ENCODE peak calls at places on chromosomes 13 and 19, in four cellular contexts. B, Z, H and U are unnamed samples.

GRCh38 chr13:100751826-100752225 is 77.2 kb upstream of the TMTC4 start:
- DNase-seq in Z (no peak), H (no peak), B (no peak), U (no peak)

GRCh38 chr13:75492389-75492788 is 10.4 kb upstream of the TBC1D4 start:
- DNase-seq in B (no peak), H (no peak), Z (no peak), U (no peak)

GRCh38 chr19:34337747-34338146 is 27.2 kb upstream of the GPI start:
- DNase-seq in Z (no peak), H (no peak), B (no peak), U (no peak)

GRCh38 chr13:29923554-29924481 is 73.4 kb upstream of the UBL3 start:
- DNase-seq in H (peak; percentile 93), B (peak; percentile 58), Z (peak; percentile 89), U (peak; percentile 58)

GRCh38 chr19:6062961-6063575 is 47.2 kb downstream of the RFX2 start:
- DNase-seq in B (no peak), H (no peak), Z (no peak), U (no peak)

GRCh38 chr19:8206147-8207087 is 2.8 kb upstream of the CERS4 start:
- DNase-seq in B (no peak), Z (no peak), H (no peak), U (no peak)

GRCh38 chr19:3494051-3494450 is 6.4 kb downstream of the DOHH start:
- DNase-seq in H (no peak), Z (no peak), B (no peak), U (no peak)

GRCh38 chr13:74372511-74372910 is 238.3 kb upstream of the KLF12 start:
- DNase-seq in H (no peak), Z (no peak), B (no peak), U (no peak)

GRCh38 chr19:23507441-23507840 is 112.2 kb upstream of the ZNF91 start:
- DNase-seq in H (no peak), B (no peak), Z (no peak), U (no peak)

GRCh38 chr13:27635256-27635655 is 13.6 kb downstream of the POLR1D start:
- DNase-seq in Z (no peak), B (no peak), H (no peak), U (no peak)

GRCh38 chr13:32010137-32010536 is 21.4 kb upstream of the FRY start:
- DNase-seq in B (no peak), Z (no peak), H (no peak), U (no peak)

GRCh38 chr19:11261431-11261901 is 858 bp downstream of the DOCK6 start:
- DNase-seq in B (no peak), H (no peak), Z (no peak), U (peak; percentile 30)

GRCh38 chr13:57633141-57633949 is 1.8 kb downstream of the PCDH17 start:
- DNase-seq in H (peak; percentile 51), Z (peak; percentile 44), B (no peak), U (no peak)

GRCh38 chr13:101144808-101145419 is 271.4 kb downstream of the NALCN start:
- DNase-seq in H (peak; percentile 66), Z (no peak), B (no peak), U (peak; percentile 29)

GRCh38 chr19:6822311-6822670 is 49.8 kb downstream of the VAV1 start:
- DNase-seq in H (no peak), B (no peak), Z (no peak), U (no peak)

GRCh38 chr13:113903361-113903760 is 39.5 kb upstream of the GAS6 start:
- DNase-seq in H (no peak), Z (no peak), B (no peak), U (no peak)

GRCh38 chr19:55251296-55252081 is 7.3 kb downstream of the PPP6R1 start:
- DNase-seq in H (peak; percentile 20), Z (no peak), B (no peak), U (peak; percentile 42)

GRCh38 chr13:39217471-39217870 is 179.2 kb downstream of the NHLRC3 start:
- DNase-seq in B (no peak), H (no peak), Z (no peak), U (no peak)

GRCh38 chr19:7654401-7654800 is 14.4 kb upstream of the RETN start:
- DNase-seq in H (no peak), Z (no peak), B (no peak), U (no peak)

GRCh38 chr13:31951215-31951678 is 80.3 kb upstream of the FRY start:
- DNase-seq in H (no peak), Z (peak; percentile 79), B (peak; percentile 48), U (peak; percentile 82)

GRCh38 chr19:40775632-40776022 is 306 bp downstream of the MIA start:
- DNase-seq in H (no peak), B (no peak), Z (no peak), U (no peak)

GRCh38 chr13:106525865-106526264 is 9.6 kb downstream of the EFNB2 start:
- DNase-seq in Z (no peak), H (no peak), B (no peak), U (no peak)

GRCh38 chr13:51240888-51241475 is 18.8 kb downstream of the FAM124A start:
- DNase-seq in Z (no peak), B (no peak), H (no peak), U (no peak)

GRCh38 chr13:110869805-110870706 is 44.8 kb downstream of the ANKRD10 start:
- DNase-seq in Z (peak; percentile 80), B (peak; percentile 85), H (peak; percentile 99), U (no peak)

GRCh38 chr13:47085346-47085745 is 188.5 kb upstream of the HTR2A start:
- DNase-seq in H (no peak), B (no peak), Z (no peak), U (no peak)

GRCh38 chr19:5131866-5132561 is 163.1 kb downstream of the KDM4B start:
- DNase-seq in Z (no peak), H (no peak), B (no peak), U (no peak)

GRCh38 chr19:44890366-44891015 is 563 bp upstream of the TOMM40 start:
- DNase-seq in Z (peak; percentile 100), B (peak; percentile 100), H (peak; percentile 100), U (peak; percentile 91)

GRCh38 chr13:109318945-109319590 is 467.3 kb downstream of the IRS2 start:
- DNase-seq in B (no peak), Z (no peak), H (no peak), U (no peak)

GRCh38 chr13:103218253-103218652 is 152.0 kb upstream of the SLC10A2 start:
- DNase-seq in Z (no peak), B (no peak), H (no peak), U (no peak)

GRCh38 chr13:40812724-40813445 is 23.5 kb downstream of the SLC25A15 start:
- DNase-seq in Z (no peak), H (no peak), B (no peak), U (no peak)

GRCh38 chr19:55447421-55448174 is 4.5 kb upstream of the SHISA7 start:
- DNase-seq in H (no peak), Z (no peak), B (no peak), U (no peak)

GRCh38 chr19:45451181-45451849 is 16.5 kb upstream of the FOSB start:
- DNase-seq in H (peak; percentile 29), Z (no peak), B (no peak), U (no peak)

GRCh38 chr19:17972230-17972629 is 5.3 kb downstream of the KCNN1 start:
- DNase-seq in Z (no peak), B (no peak), H (no peak), U (peak; percentile 46)
- TF ChIP-seq CTCF in Z (no peak), B (no peak), H (no peak), U (no peak)

DNA sequence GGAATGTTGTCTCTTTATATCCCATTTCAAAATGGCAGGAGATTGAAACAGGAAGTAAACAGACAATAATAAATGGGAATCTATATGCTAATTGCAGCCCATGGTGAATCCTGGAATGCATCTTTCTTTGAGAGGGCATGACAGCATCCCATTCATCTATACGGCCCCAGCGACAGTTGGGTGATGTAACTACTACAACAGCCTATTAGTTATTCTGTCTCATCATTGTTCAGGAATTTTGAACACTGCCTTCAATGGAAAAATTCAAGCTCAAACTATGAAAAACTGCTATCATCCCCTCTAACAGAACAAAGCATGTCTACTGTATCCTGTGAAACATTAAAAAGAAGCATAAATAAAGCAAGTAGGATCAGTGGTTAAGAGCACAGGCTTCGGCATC is 262.1 kb downstream of the DCT start:
- DNase-seq in B (no peak), H (no peak), Z (no peak), U (no peak)
- TF ChIP-seq CTCF in B (no peak), H (no peak), Z (no peak), U (no peak)

GRCh38 chr19:49451430-49452181 is at the start of gene PIH1D1:
- DNase-seq in B (peak; percentile 99), Z (peak; percentile 97), H (peak; percentile 99), U (peak; percentile 90)
- TF ChIP-seq CTCF in B (peak; percentile 21), Z (peak; percentile 21), H (no peak), U (no peak)

GRCh38 chr19:19115954-19116353 is 22.3 kb downstream of the TMEM161A start:
- DNase-seq in Z (no peak), B (peak; percentile 19), H (no peak), U (peak; percentile 80)
- TF ChIP-seq CTCF in Z (peak; percentile 29), B (peak; percentile 12), H (peak; percentile 52), U (peak; percentile 37)

DNA sequence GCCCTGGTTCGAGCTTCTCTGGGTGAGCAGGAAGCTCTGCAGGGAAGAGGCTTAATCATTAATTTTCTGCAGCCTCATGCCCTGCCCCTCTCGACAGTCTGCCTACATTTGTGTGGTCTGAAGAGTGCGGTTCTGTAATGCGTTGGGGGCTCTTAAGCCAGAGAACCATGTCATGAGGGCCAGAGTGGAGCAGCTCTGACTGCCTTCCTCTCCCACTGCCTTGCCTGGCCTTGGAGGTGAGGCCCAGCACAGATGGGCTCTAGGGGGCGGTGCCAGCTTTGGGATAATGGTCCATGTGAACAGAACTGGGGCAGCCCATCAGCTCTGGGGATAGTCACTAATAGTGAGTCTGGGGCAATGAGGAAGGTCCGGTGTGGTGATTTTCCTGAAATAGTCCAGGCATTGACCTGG is 5.7 kb downstream of the FGF9 start:
- DNase-seq in Z (no peak), H (no peak), B (no peak), U (peak; percentile 23)
- TF ChIP-seq CTCF in Z (no peak), H (no peak), B (no peak), U (no peak)